ENCODE peak calls at places on chromosomes 2 and 18, in five cellular contexts. N is CD8-positive, alpha-beta T cell; F is spleen; H is osteocyte; R is kidney. G is an unnamed sample.

GRCh38 chr2:231745303-231746038 is 35.6 kb downstream of the PDE6D start:
- DNase-seq in N (no peak), F (no peak), H (no peak), R (no peak), G (no peak)

GRCh38 chr2:85369500-85369899 is 14.9 kb downstream of the ELMOD3 start:
- DNase-seq in F (no peak), H (no peak), N (no peak), R (no peak), G (no peak)

GRCh38 chr2:1685957-1686783 is 58.1 kb downstream of the PXDN start:
- DNase-seq in N (no peak), F (no peak), H (peak), R (no peak), G (no peak)

GRCh38 chr2:57759131-57759530 is 287.5 kb upstream of the VRK2 start:
- DNase-seq in R (no peak), H (no peak), F (no peak), N (no peak), G (no peak)

GRCh38 chr2:156719036-156719435 is 282.9 kb downstream of the GPD2 start:
- DNase-seq in N (no peak), F (no peak), H (no peak), R (no peak), G (no peak)

GRCh38 chr2:201205516-201205850 is 22.5 kb downstream of the CASP10 start:
- DNase-seq in R (no peak), H (no peak), N (no peak), F (no peak), G (no peak)

GRCh38 chr2:98952971-98953370 is 16.9 kb upstream of the CRACDL start:
- DNase-seq in N (no peak), H (no peak), R (no peak), F (no peak), G (no peak)

GRCh38 chr2:239968717-239969116 is 56.4 kb downstream of the NDUFA10 start:
- DNase-seq in H (no peak), F (no peak), R (no peak), N (no peak), G (no peak)

GRCh38 chr18:28826062-28826565 is 649.2 kb upstream of the CDH2 start:
- DNase-seq in H (no peak), R (no peak), F (no peak), N (no peak), G (no peak)

GRCh38 chr2:164917296-164917903 is 37.9 kb downstream of the SLC38A11 start:
- DNase-seq in N (no peak), H (no peak), R (no peak), F (no peak), G (no peak)

GRCh38 chr2:118481336-118481735 is 366.1 kb downstream of the EN1 start:
- DNase-seq in F (no peak), R (no peak), H (no peak), N (no peak), G (no peak)

GRCh38 chr2:65396348-65397026 is 35.9 kb downstream of the SPRED2 start:
- DNase-seq in R (no peak), N (no peak), F (no peak), H (no peak), G (no peak)

GRCh38 chr2:73257425-73258125 is 23.5 kb downstream of the CCT7 start:
- DNase-seq in H (no peak), N (no peak), F (no peak), R (no peak), G (no peak)

GRCh38 chr18:55588001-55588875 is at the start of gene TCF4:
- DNase-seq in N (peak), R (peak), F (peak), H (peak), G (no peak)

GRCh38 chr2:62042944-62043343 is 137.5 kb downstream of the COMMD1 start:
- DNase-seq in N (no peak), R (no peak), F (no peak), H (no peak), G (no peak)

GRCh38 chr2:43745457-43745856 is 28.4 kb upstream of the DYNC2LI1 start:
- DNase-seq in N (no peak), H (no peak), F (no peak), R (no peak), G (no peak)

GRCh38 chr2:61753512-61753911 is 100.3 kb downstream of the FAM161A start:
- DNase-seq in F (no peak), N (no peak), H (no peak), R (no peak), G (no peak)

GRCh38 chr2:96897491-96898134 is 27.7 kb upstream of the SEMA4C start:
- DNase-seq in N (no peak), F (no peak), R (no peak), H (no peak), G (no peak)
- TF ChIP-seq CTCF in N (no peak), F (no peak), R (no peak), H (no peak), G (no peak)

DNA sequence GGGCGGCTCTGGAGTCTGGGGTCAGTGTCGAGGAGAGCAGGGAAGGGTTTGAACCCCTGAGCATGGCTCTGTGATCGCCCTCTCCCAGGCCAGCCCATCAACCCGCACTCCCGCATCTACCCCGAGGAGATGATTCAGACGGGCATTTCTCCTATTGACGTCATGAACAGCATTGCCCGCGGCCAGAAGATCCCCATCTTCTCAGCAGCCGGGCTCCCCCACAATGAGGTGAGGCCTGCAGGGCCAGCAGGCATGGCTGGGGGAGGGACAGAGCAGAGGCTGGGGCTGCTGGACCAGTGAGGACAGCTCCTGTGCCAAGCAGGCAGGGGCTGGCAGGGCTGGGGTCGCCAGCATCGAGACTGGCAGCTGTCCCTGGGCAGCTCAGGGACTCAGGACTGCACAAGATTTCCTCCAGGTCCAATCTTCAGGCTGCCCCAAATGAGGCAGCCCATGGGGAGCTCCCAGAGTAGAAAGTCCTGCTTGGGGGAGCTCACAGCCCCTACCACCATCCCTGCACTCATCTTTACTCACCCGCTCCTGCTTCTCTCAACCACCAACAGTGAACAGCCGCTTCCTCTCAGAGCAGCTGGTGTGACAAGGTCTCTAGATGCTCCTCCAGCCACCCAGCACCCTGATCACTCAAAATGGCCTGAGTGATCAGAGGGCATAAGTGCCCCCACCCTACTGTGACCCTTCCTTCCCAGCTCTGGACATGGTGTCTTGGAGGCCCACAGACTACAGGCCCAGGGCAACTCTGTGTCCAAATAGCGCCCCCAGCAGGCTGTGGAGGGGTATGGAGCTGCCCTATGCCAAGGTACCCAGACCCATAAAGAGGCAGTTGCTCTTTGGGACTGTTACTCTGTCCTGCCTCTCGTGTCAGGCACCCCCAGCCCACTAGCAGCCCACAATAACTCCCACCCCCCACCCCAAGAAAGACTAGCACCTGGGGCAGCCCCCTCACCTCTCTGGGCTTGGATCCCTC is 18.3 kb upstream of the ANKRD53 start:
- DNase-seq in F (peak), R (no peak), H (peak), N (no peak), G (no peak)
- TF ChIP-seq CTCF in F (no peak), R (no peak), H (no peak), N (no peak), G (peak)

GRCh38 chr18:68662779-68663178 is 52.1 kb downstream of the TMX3 start:
- DNase-seq in N (no peak), H (no peak), R (no peak), F (no peak), G (no peak)
- TF ChIP-seq CTCF in N (no peak), H (no peak), R (no peak), F (no peak), G (no peak)

GRCh38 chr18:29874519-29875098 is 1167.9 kb downstream of the DSC3 start:
- DNase-seq in N (no peak), F (no peak), R (no peak), H (no peak), G (no peak)
- TF ChIP-seq CTCF in N (no peak), F (no peak), R (peak), H (peak), G (peak)